ENCODE peak calls at places on chromosome 10, in five cellular contexts. One of them, this sample, is unnamed.

GRCh38 chr10:75399461-75400162 is 2.0 kb downstream of the ZNF503 start:
- DNase-seq in OCI-LY7: no peak
- DNase-seq in pancreas: peak; percentile 83
- DNase-seq in bronchial epithelial cell: no peak
- DNase-seq in BE2C: peak; percentile 82
- DNase-seq in this sample: peak; percentile 71

GRCh38 chr10:109403551-109403950 is 519.8 kb downstream of the XPNPEP1 start:
- DNase-seq in OCI-LY7: no peak
- DNase-seq in bronchial epithelial cell: no peak
- DNase-seq in BE2C: no peak
- DNase-seq in pancreas: no peak
- DNase-seq in this sample: no peak

GRCh38 chr10:82377608-82378007 is 502.6 kb downstream of the NRG3 start:
- DNase-seq in bronchial epithelial cell: peak; percentile 0
- DNase-seq in BE2C: peak; percentile 48
- DNase-seq in OCI-LY7: no peak
- DNase-seq in pancreas: no peak
- DNase-seq in this sample: no peak

GRCh38 chr10:17475661-17476060 is 21.3 kb upstream of the ST8SIA6 start:
- DNase-seq in bronchial epithelial cell: no peak
- DNase-seq in BE2C: no peak
- DNase-seq in pancreas: no peak
- DNase-seq in OCI-LY7: no peak
- DNase-seq in this sample: no peak

GRCh38 chr10:48467669-48468068 is 137.2 kb downstream of the ARHGAP22 start:
- DNase-seq in pancreas: no peak
- DNase-seq in bronchial epithelial cell: no peak
- DNase-seq in OCI-LY7: no peak
- DNase-seq in BE2C: no peak
- DNase-seq in this sample: no peak

GRCh38 chr10:113158183-113158582 is 208.1 kb downstream of the TCF7L2 start:
- DNase-seq in BE2C: no peak
- DNase-seq in pancreas: no peak
- DNase-seq in bronchial epithelial cell: no peak
- DNase-seq in OCI-LY7: no peak
- DNase-seq in this sample: no peak

GRCh38 chr10:96690755-96691730 is 29.3 kb downstream of the PIK3AP1 start:
- DNase-seq in bronchial epithelial cell: no peak
- DNase-seq in pancreas: no peak
- DNase-seq in OCI-LY7: no peak
- DNase-seq in BE2C: no peak
- DNase-seq in this sample: no peak

GRCh38 chr10:12847361-12847975 is 154.0 kb downstream of the CCDC3 start:
- DNase-seq in bronchial epithelial cell: no peak
- DNase-seq in pancreas: no peak
- DNase-seq in BE2C: peak; percentile 60
- DNase-seq in OCI-LY7: peak; percentile 54
- DNase-seq in this sample: no peak

GRCh38 chr10:49047128-49047639 is 68.1 kb downstream of the VSTM4 start:
- DNase-seq in pancreas: no peak
- DNase-seq in OCI-LY7: no peak
- DNase-seq in bronchial epithelial cell: no peak
- DNase-seq in BE2C: no peak
- DNase-seq in this sample: no peak

GRCh38 chr10:56547163-56547562 is 186.1 kb upstream of the ZWINT start:
- DNase-seq in BE2C: peak; percentile 11
- DNase-seq in bronchial epithelial cell: no peak
- DNase-seq in OCI-LY7: peak; percentile 62
- DNase-seq in pancreas: no peak
- DNase-seq in this sample: no peak

GRCh38 chr10:96395931-96396877 is 37.4 kb upstream of the OPALIN start:
- DNase-seq in BE2C: peak; percentile 66
- DNase-seq in pancreas: peak; percentile 58
- DNase-seq in bronchial epithelial cell: peak; percentile 64
- DNase-seq in OCI-LY7: peak; percentile 68
- DNase-seq in this sample: peak; percentile 86

GRCh38 chr10:100041620-100042019 is 31.9 kb upstream of the DNMBP start:
- DNase-seq in OCI-LY7: no peak
- DNase-seq in bronchial epithelial cell: no peak
- DNase-seq in BE2C: no peak
- DNase-seq in pancreas: no peak
- DNase-seq in this sample: no peak

GRCh38 chr10:119431034-119431767 is 111.3 kb downstream of the RGS10 start:
- DNase-seq in bronchial epithelial cell: no peak
- DNase-seq in BE2C: no peak
- DNase-seq in OCI-LY7: no peak
- DNase-seq in pancreas: no peak
- DNase-seq in this sample: no peak

GRCh38 chr10:43806851-43807640 is 158.4 kb upstream of the ZNF32 start:
- DNase-seq in BE2C: no peak
- DNase-seq in pancreas: no peak
- DNase-seq in bronchial epithelial cell: no peak
- DNase-seq in OCI-LY7: no peak
- DNase-seq in this sample: no peak

GRCh38 chr10:43802988-43803696 is 154.5 kb upstream of the ZNF32 start:
- DNase-seq in bronchial epithelial cell: no peak
- DNase-seq in BE2C: no peak
- DNase-seq in OCI-LY7: no peak
- DNase-seq in pancreas: no peak
- DNase-seq in this sample: no peak

GRCh38 chr10:43809211-43809930 is 160.7 kb upstream of the ZNF32 start:
- DNase-seq in pancreas: no peak
- DNase-seq in BE2C: no peak
- DNase-seq in OCI-LY7: no peak
- DNase-seq in bronchial epithelial cell: no peak
- DNase-seq in this sample: no peak

GRCh38 chr10:43803816-43804215 is 155.1 kb upstream of the ZNF32 start:
- DNase-seq in BE2C: no peak
- DNase-seq in OCI-LY7: no peak
- DNase-seq in pancreas: no peak
- DNase-seq in bronchial epithelial cell: no peak
- DNase-seq in this sample: no peak

DNA sequence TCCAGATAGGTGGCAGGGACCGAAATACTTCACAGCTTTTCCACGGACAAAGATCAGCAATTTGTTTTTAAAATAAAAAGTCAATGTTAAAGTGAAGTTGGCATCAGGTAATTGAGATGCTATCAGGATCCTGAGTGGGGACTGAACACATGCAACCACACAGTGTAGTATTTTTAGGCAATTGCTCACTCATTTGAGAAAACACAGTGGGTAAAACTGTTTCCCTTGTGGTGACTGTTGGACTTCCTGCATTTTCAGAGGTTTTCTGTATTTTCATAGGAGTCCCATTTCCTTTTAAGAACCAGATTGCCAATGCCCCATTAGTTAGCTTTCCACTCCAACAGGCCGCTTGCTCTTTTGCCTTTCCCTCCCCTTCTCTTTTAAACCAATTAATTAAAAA is 159.5 kb upstream of the ZNF32 start:
- DNase-seq in bronchial epithelial cell: no peak
- DNase-seq in BE2C: no peak
- DNase-seq in OCI-LY7: no peak
- DNase-seq in pancreas: no peak
- DNase-seq in this sample: no peak
- TF ChIP-seq CTCF in bronchial epithelial cell: no peak
- TF ChIP-seq CTCF in BE2C: no peak
- TF ChIP-seq CTCF in OCI-LY7: no peak
- TF ChIP-seq CTCF in pancreas: no peak
- TF ChIP-seq CTCF in this sample: no peak

GRCh38 chr10:127196227-127196954 is at the start of gene INSYN2A:
- DNase-seq in pancreas: no peak
- DNase-seq in bronchial epithelial cell: peak; percentile 25
- DNase-seq in OCI-LY7: no peak
- DNase-seq in BE2C: peak; percentile 24
- DNase-seq in this sample: no peak
- TF ChIP-seq CTCF in pancreas: no peak
- TF ChIP-seq CTCF in bronchial epithelial cell: peak; percentile 40
- TF ChIP-seq CTCF in OCI-LY7: no peak
- TF ChIP-seq CTCF in BE2C: peak; percentile 21
- TF ChIP-seq CTCF in this sample: no peak

GRCh38 chr10:3293536-3294431 is 121.2 kb upstream of the PITRM1 start:
- DNase-seq in bronchial epithelial cell: no peak
- DNase-seq in BE2C: no peak
- DNase-seq in pancreas: no peak
- DNase-seq in OCI-LY7: no peak
- DNase-seq in this sample: no peak

GRCh38 chr10:3292601-3293000 is 120.0 kb upstream of the PITRM1 start:
- DNase-seq in BE2C: no peak
- DNase-seq in OCI-LY7: no peak
- DNase-seq in pancreas: no peak
- DNase-seq in bronchial epithelial cell: no peak
- DNase-seq in this sample: no peak

GRCh38 chr10:3290550-3290949 is 118.0 kb upstream of the PITRM1 start:
- DNase-seq in BE2C: no peak
- DNase-seq in OCI-LY7: no peak
- DNase-seq in bronchial epithelial cell: no peak
- DNase-seq in pancreas: no peak
- DNase-seq in this sample: no peak

GRCh38 chr10:3295501-3296005 is 123.0 kb upstream of the PITRM1 start:
- DNase-seq in bronchial epithelial cell: no peak
- DNase-seq in BE2C: no peak
- DNase-seq in OCI-LY7: no peak
- DNase-seq in pancreas: no peak
- DNase-seq in this sample: no peak

GRCh38 chr10:3294919-3295318 is 122.3 kb upstream of the PITRM1 start:
- DNase-seq in bronchial epithelial cell: no peak
- DNase-seq in OCI-LY7: no peak
- DNase-seq in BE2C: no peak
- DNase-seq in pancreas: no peak
- DNase-seq in this sample: no peak
- TF ChIP-seq CTCF in bronchial epithelial cell: no peak
- TF ChIP-seq CTCF in OCI-LY7: no peak
- TF ChIP-seq CTCF in BE2C: no peak
- TF ChIP-seq CTCF in pancreas: no peak
- TF ChIP-seq CTCF in this sample: no peak

DNA sequence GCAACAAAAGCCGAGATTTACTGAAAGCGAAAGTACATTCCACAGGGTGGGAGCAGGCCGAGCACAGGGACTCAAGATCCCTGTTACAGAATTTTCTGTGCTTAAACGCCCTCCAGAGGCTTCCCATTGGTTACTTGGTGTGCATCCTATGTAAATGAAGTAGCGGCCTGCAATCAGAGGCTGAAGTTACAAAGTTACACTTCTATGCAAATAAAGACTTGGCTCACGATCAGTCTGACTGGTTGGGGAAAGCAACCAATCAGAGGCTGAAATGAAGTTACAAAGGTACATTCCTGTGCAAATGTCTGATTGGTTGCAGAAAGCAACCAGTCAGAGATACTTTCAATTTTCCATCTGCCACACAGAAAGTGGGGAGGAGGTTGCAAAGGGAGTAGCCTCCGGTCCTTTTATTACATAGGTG is 4.1 kb downstream of the ACBD7 start:
- DNase-seq in pancreas: peak; percentile 35
- DNase-seq in BE2C: peak; percentile 40
- DNase-seq in OCI-LY7: no peak
- DNase-seq in bronchial epithelial cell: peak; percentile 92
- DNase-seq in this sample: no peak
- TF ChIP-seq CTCF in pancreas: no peak
- TF ChIP-seq CTCF in BE2C: no peak
- TF ChIP-seq CTCF in OCI-LY7: no peak
- TF ChIP-seq CTCF in bronchial epithelial cell: no peak
- TF ChIP-seq CTCF in this sample: no peak

DNA sequence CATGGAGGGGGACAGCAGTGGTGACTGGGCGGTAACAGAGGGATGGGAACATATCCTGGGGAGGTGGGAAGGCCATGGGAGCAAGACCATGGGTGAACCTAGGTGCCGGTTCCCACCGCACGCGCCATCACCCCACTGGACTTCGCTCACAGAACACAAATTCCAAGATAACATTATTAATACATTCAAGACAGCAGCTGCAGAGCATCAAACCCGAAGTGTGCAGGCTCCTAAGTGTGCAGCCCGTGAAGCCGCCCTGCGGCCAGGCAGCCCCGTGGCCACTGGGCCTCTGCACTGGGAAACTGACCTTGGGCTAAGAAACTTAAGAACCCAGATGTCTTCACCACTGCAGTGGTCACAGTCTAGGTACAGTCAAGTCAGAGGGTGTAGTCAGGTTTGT is 42.8 kb upstream of the ZRANB1 start:
- DNase-seq in pancreas: no peak
- DNase-seq in bronchial epithelial cell: no peak
- DNase-seq in OCI-LY7: no peak
- DNase-seq in BE2C: no peak
- DNase-seq in this sample: no peak
- TF ChIP-seq CTCF in pancreas: no peak
- TF ChIP-seq CTCF in bronchial epithelial cell: no peak
- TF ChIP-seq CTCF in OCI-LY7: no peak
- TF ChIP-seq CTCF in BE2C: no peak
- TF ChIP-seq CTCF in this sample: no peak